ENCODE peak calls at places on chromosome 2, in eight cellular contexts. L is GM06990, F is IMR-90, V is left ventricle myocardium inferior, W is astrocyte, E is cardiac muscle cell, Q is fibroblast of mammary gland, R is fibroblast of the aortic adventitia. X is an unnamed sample.

GRCh38 chr2:55159037-55159651 is 72.9 kb downstream of the CLHC1 start:
- DNase-seq in L (peak; percentile 52), F (no peak), V (peak; percentile 70), W (no peak), E (no peak), Q (no peak), R (peak; percentile 40), X (no peak)

GRCh38 chr2:227856697-227857096 is 14.7 kb upstream of the DAW1 start:
- DNase-seq in L (no peak), F (no peak), V (no peak), W (peak; percentile 85), E (no peak), Q (peak; percentile 68), R (peak; percentile 53), X (peak; percentile 22)

GRCh38 chr2:11248-11941 is 34.9 kb downstream of the FAM110C start:
- DNase-seq in L (peak; percentile 29), F (peak; percentile 22), V (peak; percentile 49), W (no peak), E (no peak), Q (peak; percentile 27), R (no peak), X (peak; percentile 95)

GRCh38 chr2:19195681-19196080 is 162.7 kb downstream of the OSR1 start:
- DNase-seq in L (no peak), F (peak; percentile 63), V (no peak), W (no peak), E (no peak), Q (peak; percentile 52), R (peak; percentile 31), X (no peak)

GRCh38 chr2:20400787-20401494 is 45.9 kb upstream of the RHOB start:
- DNase-seq in L (no peak), F (peak; percentile 32), V (no peak), W (no peak), E (no peak), Q (peak; percentile 52), R (no peak), X (peak; percentile 28)

GRCh38 chr2:20424300-20425290 is 22.3 kb upstream of the RHOB start:
- DNase-seq in L (peak; percentile 75), F (peak; percentile 93), V (peak; percentile 58), W (peak; percentile 81), E (no peak), Q (peak; percentile 97), R (peak; percentile 67), X (peak; percentile 97)

GRCh38 chr2:101253713-101254085 is 1.0 kb downstream of the CNOT11 start:
- DNase-seq in L (no peak), F (peak; percentile 2), V (no peak), W (no peak), E (no peak), Q (peak; percentile 7), R (peak; percentile 18), X (peak; percentile 23)

GRCh38 chr2:237629739-237630138 is 2.4 kb downstream of the LRRFIP1 start:
- DNase-seq in L (no peak), F (peak; percentile 73), V (no peak), W (peak; percentile 54), E (no peak), Q (peak; percentile 53), R (peak; percentile 47), X (no peak)

GRCh38 chr2:55357164-55357563 is 62.5 kb downstream of the CCDC88A start:
- DNase-seq in L (no peak), F (no peak), V (no peak), W (no peak), E (no peak), Q (no peak), R (no peak), X (no peak)

GRCh38 chr2:20544093-20544747 is 97.3 kb downstream of the RHOB start:
- DNase-seq in L (no peak), F (no peak), V (no peak), W (no peak), E (no peak), Q (no peak), R (no peak), X (no peak)

GRCh38 chr2:126224766-126225165 is 431.2 kb upstream of the GYPC start:
- DNase-seq in L (no peak), F (no peak), V (no peak), W (no peak), E (no peak), Q (no peak), R (no peak), X (peak; percentile 19)

GRCh38 chr2:149489452-149489851 is 98.1 kb downstream of the MMADHC start:
- DNase-seq in L (no peak), F (no peak), V (no peak), W (no peak), E (no peak), Q (no peak), R (no peak), X (no peak)

GRCh38 chr2:26585100-26585499 is 56.1 kb downstream of the CIB4 start:
- DNase-seq in L (no peak), F (no peak), V (no peak), W (no peak), E (no peak), Q (no peak), R (no peak), X (no peak)

GRCh38 chr2:68463287-68463877 is 3.7 kb downstream of the FBXO48 start:
- DNase-seq in L (no peak), F (peak; percentile 71), V (no peak), W (peak; percentile 31), E (peak; percentile 76), Q (peak; percentile 67), R (peak; percentile 76), X (peak; percentile 71)

GRCh38 chr2:111058264-111058663 is 62.5 kb upstream of the BCL2L11 start:
- DNase-seq in L (no peak), F (no peak), V (no peak), W (no peak), E (no peak), Q (no peak), R (no peak), X (no peak)

GRCh38 chr2:95074663-95075439 is 46.8 kb downstream of the MRPS5 start:
- DNase-seq in L (no peak), F (no peak), V (no peak), W (no peak), E (no peak), Q (no peak), R (no peak), X (no peak)

GRCh38 chr2:218858138-218858445 is 1.5 kb upstream of the WNT6 start:
- DNase-seq in L (no peak), F (no peak), V (no peak), W (no peak), E (no peak), Q (no peak), R (no peak), X (no peak)
- H3K4me3 ChIP-seq in L (no peak overlapping the region), F (no peak overlapping the region), V (no peak overlapping the region), W (no peak overlapping the region), E (no peak overlapping the region), Q (no peak overlapping the region), R (no peak overlapping the region), X (no peak overlapping the region)

GRCh38 chr2:70616168-70616694 is 62.6 kb upstream of the TGFA start:
- DNase-seq in L (no peak), F (no peak), V (no peak), W (no peak), E (no peak), Q (no peak), R (no peak), X (no peak)

GRCh38 chr2:70620020-70620419 is 66.4 kb upstream of the TGFA start:
- DNase-seq in L (no peak), F (no peak), V (no peak), W (no peak), E (no peak), Q (no peak), R (no peak), X (no peak)

GRCh38 chr2:70613510-70613909 is 59.9 kb upstream of the TGFA start:
- DNase-seq in L (no peak), F (no peak), V (no peak), W (no peak), E (no peak), Q (no peak), R (no peak), X (no peak)

GRCh38 chr2:70619167-70619566 is 65.5 kb upstream of the TGFA start:
- DNase-seq in L (no peak), F (no peak), V (no peak), W (no peak), E (no peak), Q (no peak), R (no peak), X (no peak)

DNA sequence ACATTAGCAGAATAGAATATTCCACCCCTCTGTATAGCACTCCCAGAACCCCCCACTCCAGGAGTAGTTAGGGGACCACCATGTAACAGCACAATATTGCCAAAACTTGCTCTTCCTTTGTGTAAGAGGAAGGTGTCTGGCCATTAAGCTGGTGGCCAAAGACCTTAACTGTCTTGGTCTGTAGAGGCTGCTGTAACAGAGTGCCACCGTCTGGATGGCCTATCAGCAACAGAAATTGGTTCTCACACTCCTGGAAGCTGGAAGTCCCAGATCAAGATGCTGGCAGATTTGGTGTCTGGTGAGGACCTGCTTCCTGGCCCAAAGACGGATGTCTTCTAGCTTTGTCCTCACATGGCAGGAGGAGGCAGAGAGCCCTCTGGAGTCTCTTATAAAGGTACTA is 61.6 kb upstream of the TGFA start:
- DNase-seq in L (no peak), F (no peak), V (no peak), W (no peak), E (no peak), Q (no peak), R (no peak), X (no peak)
- TF ChIP-seq CTCF in L (no peak), F (no peak), V (no peak), W (no peak), E (no peak), Q (no peak), R (no peak), X (no peak)

DNA sequence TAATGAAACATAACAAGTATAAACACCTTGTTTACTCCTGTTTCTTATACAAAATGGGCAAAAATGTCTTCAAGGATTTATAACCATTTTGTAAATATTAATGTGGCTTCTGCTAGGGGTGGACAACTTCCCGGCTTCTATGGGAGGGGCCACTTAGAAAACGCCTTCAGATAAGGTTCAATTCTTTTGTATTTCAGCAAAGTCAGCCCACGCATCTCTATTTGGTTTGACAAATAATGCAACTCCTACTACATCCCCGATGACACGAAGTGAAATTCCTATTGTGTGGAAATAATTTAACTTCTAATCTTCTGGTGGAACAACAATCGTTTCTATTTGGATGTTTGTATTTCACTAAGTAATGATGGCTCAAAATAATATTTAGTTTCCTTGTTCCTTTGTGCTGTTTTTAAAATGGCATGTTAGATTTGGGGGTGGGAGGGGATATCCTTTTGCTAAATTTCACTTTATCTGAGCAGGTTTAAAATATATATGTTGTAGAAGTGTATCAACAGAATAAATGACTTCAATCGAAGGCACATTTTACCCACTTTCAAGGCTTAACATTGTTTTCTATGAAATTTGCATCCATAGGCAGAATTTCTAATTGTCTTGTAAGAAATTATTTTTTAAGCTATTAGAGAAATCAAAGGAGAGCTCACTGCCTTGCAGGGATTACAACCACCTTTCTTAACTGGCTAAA is 14.6 kb upstream of the HOXD1 start:
- DNase-seq in L (no peak), F (no peak), V (no peak), W (peak; percentile 68), E (no peak), Q (no peak), R (no peak), X (no peak)
- H3K4me3 ChIP-seq in L (no peak overlapping the region), F (no peak overlapping the region), V (no peak overlapping the region), W (peak overlapping the region; percentile 31), E (no peak overlapping the region), Q (no peak overlapping the region), R (no peak overlapping the region), X (no peak overlapping the region)

DNA sequence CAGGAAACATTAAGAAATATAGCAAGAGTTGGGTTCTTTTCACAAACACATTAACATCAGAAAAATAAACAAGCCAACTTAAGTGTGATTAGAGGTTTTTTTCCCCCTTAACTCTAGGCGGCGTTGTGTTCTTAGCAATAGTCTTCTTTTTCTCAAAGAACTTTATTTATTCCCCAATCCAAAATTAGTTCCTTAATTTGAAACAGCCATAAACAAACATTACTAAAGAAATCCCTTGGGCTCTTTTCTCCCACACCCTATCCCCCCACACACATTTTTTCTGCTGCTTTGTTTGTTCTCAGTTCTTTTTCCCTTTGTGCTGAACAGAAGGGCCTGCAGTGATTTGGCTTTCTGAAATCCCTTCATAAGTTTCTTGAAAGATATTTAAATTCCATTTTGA is 13.2 kb upstream of the MYO1B start:
- DNase-seq in L (no peak), F (peak; percentile 48), V (no peak), W (no peak), E (no peak), Q (peak; percentile 84), R (peak; percentile 62), X (peak; percentile 74)
- TF ChIP-seq CTCF in L (peak; percentile 43), F (peak; percentile 60), V (peak; percentile 52), W (peak; percentile 45), E (peak; percentile 63), Q (peak; percentile 74), R (peak; percentile 64), X (peak; percentile 59)

X was measured in fibroblast of villous mesenchyme.